ENCODE peak calls at places on chromosomes 4 and X, in eight cellular contexts. One of them, this sample, is unnamed.

GRCh38 chrX:132452911-132453550 is 35.8 kb downstream of the MBNL3 start:
- DNase-seq in endothelial cell: no peak
- DNase-seq in mammary epithelial cell: no peak
- DNase-seq in CD4-positive, alpha-beta T cell: no peak
- DNase-seq in PC-3: no peak
- DNase-seq in lower leg skin: no peak
- DNase-seq in MCF 10A: no peak
- DNase-seq in RWPE2: no peak
- DNase-seq in this sample: no peak

GRCh38 chrX:2318371-2318770 is 182.4 kb downstream of the DHRSX start:
- DNase-seq in RWPE2: no peak
- DNase-seq in endothelial cell: no peak
- DNase-seq in MCF 10A: no peak
- DNase-seq in lower leg skin: no peak
- DNase-seq in CD4-positive, alpha-beta T cell: no peak
- DNase-seq in mammary epithelial cell: no peak
- DNase-seq in PC-3: no peak
- DNase-seq in this sample: no peak

GRCh38 chr4:88077911-88078310 is 70.5 kb downstream of the PKD2 start:
- DNase-seq in MCF 10A: no peak
- DNase-seq in mammary epithelial cell: no peak
- DNase-seq in lower leg skin: no peak
- DNase-seq in endothelial cell: no peak
- DNase-seq in RWPE2: no peak
- DNase-seq in CD4-positive, alpha-beta T cell: no peak
- DNase-seq in PC-3: no peak
- DNase-seq in this sample: no peak

GRCh38 chr4:168632246-168632832 is 135.5 kb downstream of the PALLD start:
- DNase-seq in PC-3: peak; percentile 43
- DNase-seq in endothelial cell: no peak
- DNase-seq in RWPE2: no peak
- DNase-seq in CD4-positive, alpha-beta T cell: no peak
- DNase-seq in lower leg skin: no peak
- DNase-seq in mammary epithelial cell: no peak
- DNase-seq in MCF 10A: no peak
- DNase-seq in this sample: no peak

GRCh38 chr4:166460769-166461550 is 587.9 kb downstream of the TLL1 start:
- DNase-seq in lower leg skin: no peak
- DNase-seq in PC-3: peak; percentile 68
- DNase-seq in endothelial cell: no peak
- DNase-seq in mammary epithelial cell: peak; percentile 52
- DNase-seq in MCF 10A: peak; percentile 41
- DNase-seq in RWPE2: no peak
- DNase-seq in CD4-positive, alpha-beta T cell: no peak
- DNase-seq in this sample: no peak

GRCh38 chr4:106986486-106986885 is 49.6 kb downstream of the DKK2 start:
- DNase-seq in MCF 10A: peak; percentile 11
- DNase-seq in mammary epithelial cell: peak; percentile 4
- DNase-seq in endothelial cell: no peak
- DNase-seq in CD4-positive, alpha-beta T cell: no peak
- DNase-seq in lower leg skin: no peak
- DNase-seq in PC-3: no peak
- DNase-seq in RWPE2: no peak
- DNase-seq in this sample: no peak

GRCh38 chr4:19026281-19026680 is 1004.7 kb upstream of the LCORL start:
- DNase-seq in RWPE2: no peak
- DNase-seq in mammary epithelial cell: peak; percentile 14
- DNase-seq in MCF 10A: peak; percentile 3
- DNase-seq in lower leg skin: no peak
- DNase-seq in CD4-positive, alpha-beta T cell: no peak
- DNase-seq in PC-3: no peak
- DNase-seq in endothelial cell: no peak
- DNase-seq in this sample: no peak

GRCh38 chr4:142480244-142480643 is 365.9 kb downstream of the INPP4B start:
- DNase-seq in PC-3: peak; percentile 83
- DNase-seq in mammary epithelial cell: peak; percentile 30
- DNase-seq in lower leg skin: no peak
- DNase-seq in RWPE2: no peak
- DNase-seq in CD4-positive, alpha-beta T cell: no peak
- DNase-seq in MCF 10A: peak; percentile 30
- DNase-seq in endothelial cell: no peak
- DNase-seq in this sample: no peak

GRCh38 chr4:168868044-168868855 is 141.8 kb downstream of the CBR4 start:
- DNase-seq in mammary epithelial cell: peak; percentile 88
- DNase-seq in RWPE2: no peak
- DNase-seq in endothelial cell: no peak
- DNase-seq in PC-3: peak; percentile 23
- DNase-seq in CD4-positive, alpha-beta T cell: no peak
- DNase-seq in MCF 10A: peak; percentile 71
- DNase-seq in lower leg skin: no peak
- DNase-seq in this sample: no peak

GRCh38 chrX:6813836-6814370 is 279.0 kb upstream of the VCX3A start:
- DNase-seq in RWPE2: no peak
- DNase-seq in MCF 10A: no peak
- DNase-seq in CD4-positive, alpha-beta T cell: no peak
- DNase-seq in PC-3: no peak
- DNase-seq in lower leg skin: no peak
- DNase-seq in endothelial cell: peak; percentile 3
- DNase-seq in mammary epithelial cell: no peak
- DNase-seq in this sample: no peak

GRCh38 chr4:122224348-122224747 is 72.2 kb downstream of the BLTP1 start:
- DNase-seq in PC-3: peak; percentile 34
- DNase-seq in RWPE2: no peak
- DNase-seq in CD4-positive, alpha-beta T cell: no peak
- DNase-seq in lower leg skin: no peak
- DNase-seq in endothelial cell: peak; percentile 40
- DNase-seq in mammary epithelial cell: peak; percentile 0
- DNase-seq in MCF 10A: peak; percentile 40
- DNase-seq in this sample: no peak

GRCh38 chrX:38699603-38700110 is 101.6 kb upstream of the MID1IP1 start:
- DNase-seq in endothelial cell: no peak
- DNase-seq in MCF 10A: no peak
- DNase-seq in CD4-positive, alpha-beta T cell: no peak
- DNase-seq in RWPE2: no peak
- DNase-seq in mammary epithelial cell: no peak
- DNase-seq in PC-3: no peak
- DNase-seq in lower leg skin: no peak
- DNase-seq in this sample: no peak

GRCh38 chrX:142043196-142043595 is 139.5 kb downstream of the MAGEC1 start:
- DNase-seq in lower leg skin: no peak
- DNase-seq in PC-3: no peak
- DNase-seq in RWPE2: no peak
- DNase-seq in CD4-positive, alpha-beta T cell: no peak
- DNase-seq in MCF 10A: no peak
- DNase-seq in endothelial cell: no peak
- DNase-seq in mammary epithelial cell: no peak
- DNase-seq in this sample: no peak

GRCh38 chr4:80053140-80053910 is 19.7 kb downstream of the ANTXR2 start:
- DNase-seq in PC-3: no peak
- DNase-seq in lower leg skin: no peak
- DNase-seq in CD4-positive, alpha-beta T cell: no peak
- DNase-seq in endothelial cell: no peak
- DNase-seq in mammary epithelial cell: no peak
- DNase-seq in MCF 10A: no peak
- DNase-seq in RWPE2: no peak
- DNase-seq in this sample: no peak

GRCh38 chr4:80062527-80062926 is 10.5 kb downstream of the ANTXR2 start:
- DNase-seq in lower leg skin: no peak
- DNase-seq in RWPE2: no peak
- DNase-seq in CD4-positive, alpha-beta T cell: no peak
- DNase-seq in PC-3: no peak
- DNase-seq in mammary epithelial cell: no peak
- DNase-seq in endothelial cell: no peak
- DNase-seq in MCF 10A: no peak
- DNase-seq in this sample: no peak

GRCh38 chr4:80054375-80054774 is 18.7 kb downstream of the ANTXR2 start:
- DNase-seq in lower leg skin: no peak
- DNase-seq in mammary epithelial cell: no peak
- DNase-seq in endothelial cell: no peak
- DNase-seq in MCF 10A: no peak
- DNase-seq in CD4-positive, alpha-beta T cell: no peak
- DNase-seq in RWPE2: no peak
- DNase-seq in PC-3: no peak
- DNase-seq in this sample: no peak

GRCh38 chr4:80058740-80059139 is 14.3 kb downstream of the ANTXR2 start:
- DNase-seq in mammary epithelial cell: no peak
- DNase-seq in endothelial cell: no peak
- DNase-seq in RWPE2: no peak
- DNase-seq in MCF 10A: no peak
- DNase-seq in PC-3: no peak
- DNase-seq in CD4-positive, alpha-beta T cell: peak; percentile 16
- DNase-seq in lower leg skin: no peak
- DNase-seq in this sample: no peak
- TF ChIP-seq CTCF in mammary epithelial cell: no peak
- TF ChIP-seq CTCF in endothelial cell: no peak
- TF ChIP-seq CTCF in RWPE2: no peak
- TF ChIP-seq CTCF in MCF 10A: no peak
- TF ChIP-seq CTCF in PC-3: no peak
- TF ChIP-seq CTCF in CD4-positive, alpha-beta T cell: no peak
- TF ChIP-seq CTCF in lower leg skin: no peak
- TF ChIP-seq CTCF in this sample: no peak

GRCh38 chrX:47723689-47724088 is 64.7 kb upstream of the UXT start:
- DNase-seq in MCF 10A: no peak
- DNase-seq in RWPE2: no peak
- DNase-seq in mammary epithelial cell: no peak
- DNase-seq in endothelial cell: peak; percentile 4
- DNase-seq in CD4-positive, alpha-beta T cell: no peak
- DNase-seq in PC-3: no peak
- DNase-seq in lower leg skin: no peak
- DNase-seq in this sample: no peak
- TF ChIP-seq CTCF in MCF 10A: no peak
- TF ChIP-seq CTCF in RWPE2: no peak
- TF ChIP-seq CTCF in mammary epithelial cell: no peak
- TF ChIP-seq CTCF in endothelial cell: no peak
- TF ChIP-seq CTCF in CD4-positive, alpha-beta T cell: no peak
- TF ChIP-seq CTCF in PC-3: peak; percentile 12
- TF ChIP-seq CTCF in lower leg skin: no peak
- TF ChIP-seq CTCF in this sample: no peak

GRCh38 chr4:72909461-72909860 is 160.1 kb downstream of the COX18 start:
- DNase-seq in PC-3: peak; percentile 60
- DNase-seq in lower leg skin: no peak
- DNase-seq in RWPE2: no peak
- DNase-seq in CD4-positive, alpha-beta T cell: no peak
- DNase-seq in MCF 10A: peak; percentile 39
- DNase-seq in endothelial cell: peak; percentile 13
- DNase-seq in mammary epithelial cell: peak; percentile 14
- DNase-seq in this sample: no peak
- TF ChIP-seq CTCF in PC-3: peak; percentile 75
- TF ChIP-seq CTCF in lower leg skin: no peak
- TF ChIP-seq CTCF in RWPE2: no peak
- TF ChIP-seq CTCF in CD4-positive, alpha-beta T cell: no peak
- TF ChIP-seq CTCF in MCF 10A: peak; percentile 13
- TF ChIP-seq CTCF in endothelial cell: no peak
- TF ChIP-seq CTCF in mammary epithelial cell: peak; percentile 36
- TF ChIP-seq CTCF in this sample: peak; percentile 20

GRCh38 chr4:158181906-158182305 is 9.1 kb upstream of the GASK1B start:
- DNase-seq in CD4-positive, alpha-beta T cell: no peak
- DNase-seq in endothelial cell: no peak
- DNase-seq in mammary epithelial cell: no peak
- DNase-seq in PC-3: no peak
- DNase-seq in RWPE2: no peak
- DNase-seq in MCF 10A: no peak
- DNase-seq in lower leg skin: no peak
- DNase-seq in this sample: no peak

GRCh38 chr4:158179465-158179864 is 6.6 kb upstream of the GASK1B start:
- DNase-seq in lower leg skin: no peak
- DNase-seq in MCF 10A: no peak
- DNase-seq in RWPE2: no peak
- DNase-seq in PC-3: no peak
- DNase-seq in CD4-positive, alpha-beta T cell: no peak
- DNase-seq in mammary epithelial cell: no peak
- DNase-seq in endothelial cell: no peak
- DNase-seq in this sample: no peak

GRCh38 chr4:158176776-158177175 is 4.0 kb upstream of the GASK1B start:
- DNase-seq in mammary epithelial cell: no peak
- DNase-seq in RWPE2: no peak
- DNase-seq in PC-3: peak; percentile 54
- DNase-seq in lower leg skin: no peak
- DNase-seq in CD4-positive, alpha-beta T cell: no peak
- DNase-seq in MCF 10A: no peak
- DNase-seq in endothelial cell: no peak
- DNase-seq in this sample: no peak

GRCh38 chr4:158186815-158187214 is 14.0 kb upstream of the GASK1B start:
- DNase-seq in RWPE2: no peak
- DNase-seq in endothelial cell: no peak
- DNase-seq in mammary epithelial cell: no peak
- DNase-seq in lower leg skin: no peak
- DNase-seq in MCF 10A: no peak
- DNase-seq in CD4-positive, alpha-beta T cell: no peak
- DNase-seq in PC-3: no peak
- DNase-seq in this sample: no peak

GRCh38 chr4:158182736-158183135 is 9.9 kb upstream of the GASK1B start:
- DNase-seq in endothelial cell: no peak
- DNase-seq in lower leg skin: peak; percentile 88
- DNase-seq in mammary epithelial cell: no peak
- DNase-seq in CD4-positive, alpha-beta T cell: no peak
- DNase-seq in PC-3: no peak
- DNase-seq in MCF 10A: no peak
- DNase-seq in RWPE2: no peak
- DNase-seq in this sample: no peak
- TF ChIP-seq CTCF in endothelial cell: no peak
- TF ChIP-seq CTCF in lower leg skin: no peak
- TF ChIP-seq CTCF in mammary epithelial cell: no peak
- TF ChIP-seq CTCF in CD4-positive, alpha-beta T cell: no peak
- TF ChIP-seq CTCF in PC-3: no peak
- TF ChIP-seq CTCF in MCF 10A: no peak
- TF ChIP-seq CTCF in RWPE2: no peak
- TF ChIP-seq CTCF in this sample: no peak

GRCh38 chrX:56783450-56783831 is 54.4 kb downstream of the NBDY start:
- DNase-seq in PC-3: no peak
- DNase-seq in CD4-positive, alpha-beta T cell: no peak
- DNase-seq in lower leg skin: peak; percentile 95
- DNase-seq in endothelial cell: no peak
- DNase-seq in mammary epithelial cell: peak; percentile 63
- DNase-seq in MCF 10A: peak; percentile 77
- DNase-seq in RWPE2: no peak
- DNase-seq in this sample: peak; percentile 47
- TF ChIP-seq CTCF in PC-3: no peak
- TF ChIP-seq CTCF in CD4-positive, alpha-beta T cell: no peak
- TF ChIP-seq CTCF in lower leg skin: no peak
- TF ChIP-seq CTCF in endothelial cell: no peak
- TF ChIP-seq CTCF in mammary epithelial cell: peak; percentile 53
- TF ChIP-seq CTCF in MCF 10A: peak; percentile 34
- TF ChIP-seq CTCF in RWPE2: no peak
- TF ChIP-seq CTCF in this sample: no peak

This sample was measured in chondrocyte.